ENCODE peak calls at places on chromosomes 12 and 14, in seven cellular contexts. M is GM12892, Q is H1, D is HepG2, K is K562, O is SK-N-SH, N is GM12878. W is an unnamed sample.

GRCh38 chr12:67515679-67516363 is 132.7 kb upstream of the DYRK2 start:
- DNase-seq in O (no peak), N (peak), K (no peak), Q (no peak), M (peak), D (no peak), W (no peak)

GRCh38 chr12:44788731-44789130 is 87.4 kb downstream of the NELL2 start:
- DNase-seq in Q (no peak), O (no peak), N (no peak), M (no peak), D (no peak), K (no peak), W (no peak)

GRCh38 chr14:105398726-105399440 is 545 bp downstream of the TEX22 start:
- DNase-seq in M (no peak), Q (peak), D (peak), N (no peak), O (peak), K (peak), W (peak)

GRCh38 chr12:6788972-6789905 is at the start of gene CD4:
- DNase-seq in Q (no peak), N (no peak), M (no peak), D (no peak), K (no peak), O (no peak), W (no peak)

GRCh38 chr14:32939254-32940065 is 781 bp downstream of the NPAS3 start:
- DNase-seq in N (no peak), D (no peak), K (peak), O (peak), Q (peak), M (no peak), W (no peak)

GRCh38 chr14:95014036-95014435 is 143.3 kb downstream of the DICER1 start:
- DNase-seq in D (no peak), Q (no peak), N (no peak), K (no peak), O (no peak), M (no peak), W (no peak)

GRCh38 chr12:89225401-89225800 is 126.9 kb downstream of the DUSP6 start:
- DNase-seq in N (no peak), K (no peak), D (no peak), Q (no peak), M (no peak), O (no peak), W (no peak)

GRCh38 chr14:56885795-56886194 is 75.5 kb upstream of the OTX2 start:
- DNase-seq in M (no peak), D (no peak), Q (no peak), K (no peak), N (no peak), O (no peak), W (no peak)

GRCh38 chr12:79161249-79161934 is 296.8 kb downstream of the SYT1 start:
- DNase-seq in N (no peak), K (no peak), D (no peak), M (no peak), Q (no peak), O (no peak), W (no peak)

GRCh38 chr12:39572551-39572950 is 47.1 kb downstream of the ABCD2 start:
- DNase-seq in D (no peak), O (no peak), N (no peak), Q (no peak), M (no peak), K (no peak), W (no peak)

GRCh38 chr14:74508844-74509428 is 15.4 kb downstream of the ISCA2 start:
- DNase-seq in M (peak), Q (no peak), K (no peak), N (no peak), D (no peak), O (no peak), W (no peak)

GRCh38 chr14:23140389-23140788 is 21.3 kb upstream of the CEBPE start:
- DNase-seq in D (no peak), Q (no peak), N (no peak), O (no peak), M (no peak), K (no peak), W (no peak)

GRCh38 chr14:102777711-102778615 is 714 bp downstream of the TRAF3 start:
- DNase-seq in D (no peak), N (no peak), K (peak), O (peak), M (no peak), Q (no peak), W (no peak)

GRCh38 chr12:102300824-102301461 is 103.3 kb upstream of the PMCH start:
- DNase-seq in Q (no peak), M (no peak), D (peak), N (peak), K (peak), O (peak), W (no peak)

GRCh38 chr14:90487462-90487861 is 90.6 kb downstream of the CALM1 start:
- DNase-seq in N (no peak), D (no peak), O (no peak), M (no peak), Q (no peak), K (no peak), W (no peak)

GRCh38 chr12:57477710-57478681 is 1.7 kb downstream of the ARHGAP9 start:
- DNase-seq in O (no peak), N (peak), D (no peak), K (peak), Q (no peak), M (peak), W (no peak)

GRCh38 chr14:91872517-91873470 is 5.5 kb upstream of the TC2N start:
- DNase-seq in N (no peak), O (no peak), Q (no peak), K (no peak), M (no peak), D (no peak), W (no peak)

GRCh38 chr12:6234906-6235305 is 34.7 kb downstream of the CD9 start:
- DNase-seq in M (no peak), K (no peak), D (no peak), O (no peak), N (no peak), Q (no peak), W (no peak)

GRCh38 chr14:64873506-64874220 is 6.0 kb downstream of the SPTB start:
- DNase-seq in D (no peak), K (no peak), M (no peak), Q (no peak), N (no peak), O (no peak), W (no peak)

GRCh38 chr12:22981711-22982110 is 356.7 kb downstream of the ETNK1 start:
- DNase-seq in N (no peak), D (no peak), O (no peak), Q (no peak), K (peak), M (no peak), W (no peak)

GRCh38 chr12:49482095-49483051 is 56.5 kb upstream of the KCNH3 start:
- DNase-seq in M (no peak), N (no peak), D (peak), K (no peak), O (no peak), Q (no peak), W (no peak)

GRCh38 chr14:20973501-20973900 is 16.3 kb upstream of the METTL17 start:
- DNase-seq in D (no peak), N (no peak), M (no peak), Q (no peak), K (no peak), O (no peak), W (no peak)

GRCh38 chr12:7806863-7807487 is 17.8 kb downstream of the NANOG start:
- DNase-seq in D (peak), K (peak), M (peak), Q (peak), O (peak), N (peak), W (peak)

GRCh38 chr12:25694072-25694471 is 141.0 kb upstream of the LMNTD1 start:
- DNase-seq in M (no peak), Q (no peak), O (peak), K (peak), D (peak), N (no peak), W (no peak)

GRCh38 chr12:106918746-106919145 is 37.0 kb upstream of the TMEM263 start:
- DNase-seq in Q (no peak), O (peak), K (peak), D (peak), N (no peak), M (no peak), W (no peak)

GRCh38 chr12:50922820-50923219 is 29.5 kb upstream of the HIGD1C start:
- DNase-seq in D (no peak), Q (no peak), O (peak), K (no peak), N (no peak), M (no peak), W (no peak)

GRCh38 chr14:104657563-104658324 is 31.7 kb upstream of the INF2 start:
- DNase-seq in D (no peak), K (no peak), M (no peak), N (no peak), O (no peak), Q (no peak), W (no peak)

GRCh38 chr14:69586420-69586819 is 11.7 kb upstream of the CCDC177 start:
- DNase-seq in K (no peak), Q (no peak), N (no peak), D (no peak), O (no peak), M (no peak), W (no peak)

GRCh38 chr12:24198070-24198469 is 248.6 kb upstream of the SOX5 start:
- DNase-seq in D (no peak), Q (no peak), N (no peak), M (no peak), K (no peak), O (no peak), W (no peak)

GRCh38 chr12:106248849-106249371 is 1.1 kb upstream of the CKAP4 start:
- DNase-seq in K (no peak), M (no peak), O (no peak), D (no peak), Q (no peak), N (no peak), W (no peak)

GRCh38 chr12:42660968-42661937 is 71.7 kb upstream of the PRICKLE1 start:
- DNase-seq in O (no peak), Q (no peak), N (no peak), D (no peak), K (no peak), M (no peak), W (no peak)

GRCh38 chr12:13024151-13024946 is 19.8 kb upstream of the FAM234B start:
- DNase-seq in D (peak), O (no peak), N (no peak), Q (peak), K (peak), M (no peak), W (no peak)

GRCh38 chr14:77638738-77639137 is 22.3 kb upstream of the SPTLC2 start:
- DNase-seq in M (no peak), O (no peak), Q (no peak), K (peak), D (no peak), N (no peak), W (no peak)

GRCh38 chr14:56650075-56650474 is 70.5 kb downstream of the TMEM260 start:
- DNase-seq in K (no peak), M (no peak), N (no peak), Q (no peak), O (no peak), D (no peak), W (no peak)

GRCh38 chr12:5578775-5579174 is 146.9 kb downstream of the NTF3 start:
- DNase-seq in Q (no peak), N (no peak), O (no peak), M (no peak), D (no peak), K (no peak), W (no peak)

GRCh38 chr14:33364536-33364935 is 425.9 kb downstream of the NPAS3 start:
- DNase-seq in O (no peak), N (no peak), Q (no peak), K (no peak), M (no peak), D (no peak), W (no peak)

GRCh38 chr12:65199604-65200003 is 30.2 kb downstream of the LEMD3 start:
- DNase-seq in Q (no peak), N (no peak), M (no peak), D (no peak), K (no peak), O (no peak), W (no peak)

GRCh38 chr12:56017181-56017580 is 3.7 kb upstream of the IKZF4 start:
- DNase-seq in O (no peak), K (no peak), N (no peak), M (no peak), D (no peak), Q (no peak), W (no peak)

GRCh38 chr12:56021882-56022497 is 1.1 kb downstream of the IKZF4 start:
- DNase-seq in D (no peak), K (peak), Q (no peak), M (no peak), O (peak), N (no peak), W (no peak)

GRCh38 chr12:56020437-56021189 is at the start of gene IKZF4:
- DNase-seq in K (peak), O (peak), M (no peak), N (no peak), Q (peak), D (no peak), W (no peak)
- TF ChIP-seq TAF1 in K (peak), O (no peak), M (no peak), N (no peak), Q (peak), D (no peak), W (no peak)

DNA sequence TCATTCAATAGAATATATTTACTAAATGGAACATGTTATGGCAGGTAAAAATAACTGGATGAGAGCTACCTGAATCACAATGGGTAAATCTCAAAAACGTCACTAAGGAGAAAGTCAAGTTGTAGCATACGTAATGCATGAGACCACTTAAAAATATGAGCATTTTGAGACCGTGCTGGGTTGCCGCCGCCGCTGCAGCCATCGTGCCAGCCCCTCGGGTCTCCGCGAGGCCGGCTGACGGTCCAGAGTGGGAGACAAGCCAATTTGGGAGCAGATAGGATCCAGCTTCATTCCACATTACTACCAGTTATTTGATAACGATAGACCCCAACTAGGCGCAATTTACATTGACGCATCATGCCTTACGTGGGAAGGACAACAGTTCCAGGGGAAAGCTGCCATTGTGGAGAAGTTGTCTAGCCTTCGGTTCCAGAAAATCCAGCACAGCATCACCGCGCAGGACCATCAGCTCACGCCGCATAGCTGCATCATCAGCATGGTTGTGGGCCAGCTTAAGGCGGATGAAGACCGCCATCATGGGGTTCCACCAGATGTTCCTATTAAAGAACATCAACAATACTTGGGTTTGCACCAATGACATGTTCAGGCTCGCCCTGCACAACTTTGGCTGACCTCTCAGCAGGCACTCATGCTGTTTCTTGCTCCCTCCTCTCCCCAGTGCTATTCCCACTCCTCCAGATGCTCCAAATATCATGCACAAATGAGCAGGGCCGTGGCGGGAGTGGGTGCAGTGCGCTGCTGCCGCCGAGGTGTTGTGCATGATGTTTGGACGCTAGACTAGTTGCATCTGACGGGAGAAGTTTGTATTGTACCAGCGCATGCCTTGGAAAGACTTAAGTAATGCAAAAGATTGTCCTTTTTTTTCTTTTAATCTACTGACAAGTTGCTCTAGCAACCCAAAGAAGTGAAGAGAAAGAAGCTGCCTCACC is 6.3 kb upstream of the BRMS1L start:
- DNase-seq in D (no peak), Q (no peak), O (no peak), N (no peak), K (no peak), M (no peak), W (no peak)
- TF ChIP-seq TAF1 in D (no peak), Q (no peak), O (no peak), N (no peak), K (no peak), M (no peak), W (no peak)

GRCh38 chr14:45705954-45706353 is 453.0 kb upstream of the MIS18BP1 start:
- DNase-seq in O (no peak), Q (no peak), K (no peak), N (no peak), D (no peak), M (no peak), W (no peak)
- TF ChIP-seq TAF1 in O (no peak), Q (no peak), K (no peak), N (no peak), D (no peak), M (no peak), W (no peak)

DNA sequence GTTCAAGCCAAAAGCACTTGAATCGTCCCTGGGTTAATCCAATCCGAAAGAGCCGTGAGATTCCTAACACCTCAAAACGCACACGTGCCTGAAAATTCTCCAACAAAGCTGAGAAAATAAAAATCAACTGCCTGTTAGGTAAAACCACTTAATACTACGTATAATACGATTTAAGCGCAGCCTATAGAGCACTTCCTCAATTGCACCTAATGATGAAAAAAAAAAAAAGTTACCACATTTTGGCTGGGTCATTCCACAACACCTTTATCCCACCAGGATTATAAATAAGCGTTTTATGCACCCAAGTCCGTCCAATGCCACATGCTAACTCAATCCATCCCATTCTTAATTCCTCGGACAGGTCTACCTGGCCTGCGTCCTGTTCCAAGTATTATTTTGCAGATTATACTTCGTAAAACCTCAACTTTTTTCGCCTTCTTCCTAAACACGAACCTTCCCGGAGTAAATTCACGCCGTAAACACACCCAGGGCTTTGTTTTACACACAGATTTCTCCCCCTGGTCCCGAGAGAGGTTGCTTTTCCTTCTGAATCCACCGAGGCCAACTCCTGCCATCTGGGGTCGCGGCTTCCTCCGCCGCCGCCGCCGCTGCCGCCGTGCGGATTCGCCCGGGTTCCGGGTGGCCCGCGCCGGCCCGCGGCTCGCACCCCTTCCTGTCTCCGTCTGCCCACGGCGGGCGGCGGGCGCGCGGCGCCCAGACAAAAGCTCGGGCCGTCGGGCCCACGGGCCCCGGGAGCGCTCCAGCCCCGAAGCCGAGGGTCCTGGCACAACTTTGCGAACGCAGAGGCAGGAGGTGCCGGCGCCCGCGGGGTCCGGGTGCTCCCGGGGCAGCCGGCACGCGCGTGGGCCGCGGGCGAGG is 66.2 kb downstream of the RNF34 start:
- DNase-seq in N (no peak), D (no peak), O (peak), Q (no peak), M (no peak), K (peak), W (no peak)
- TF ChIP-seq TAF1 in N (no peak), D (no peak), O (no peak), Q (no peak), M (no peak), K (no peak), W (no peak)

GRCh38 chr12:71426030-71426570 is 13.5 kb upstream of the LGR5 start:
- DNase-seq in Q (no peak), D (no peak), N (no peak), O (no peak), K (no peak), M (no peak), W (no peak)
- TF ChIP-seq TAF1 in Q (no peak), D (no peak), N (no peak), O (no peak), K (no peak), M (no peak), W (no peak)

W was measured in GM12891.